ENCODE peak calls at places on chromosomes 3 and 15, in nine cellular contexts. C is natural killer cell; J is right cardiac atrium; L is aorta; P is activated CD8-positive, alpha-beta memory T cell treated with anti-CD3 and anti-CD28 coated beads, Interleukin-2, amount 10 ng/mL, durations not matched to agents 7 days and 5 days; W is T-helper 17 cell; X is HepG2; A is left lobe of liver; U is activated CD8-positive, alpha-beta T cell treated with anti-CD3 and anti-CD28 coated beads, Interleukin-2, amount 10 ng/mL, durations not matched to agents 7 days and 5 days. R is an unnamed sample.

GRCh38 chr3:30676424-30677346 is 70.3 kb downstream of the TGFBR2 start:
- ATAC-seq in U (no peak), A (no peak), J (no peak), C (no peak), P (no peak), X (no peak), L (no peak), W (no peak), R (peak; percentile 47)

GRCh38 chr3:25099662-25100061 is 328.4 kb upstream of the RARB start:
- ATAC-seq in W (no peak), P (no peak), J (no peak), L (no peak), A (no peak), U (no peak), X (no peak), C (no peak), R (no peak)

GRCh38 chr3:11668243-11669232 is 24.8 kb upstream of the VGLL4 start:
- ATAC-seq in W (no peak), L (no peak), A (no peak), P (no peak), U (no peak), C (no peak), J (no peak), X (no peak), R (no peak)

GRCh38 chr3:73623316-73623715 is 1.4 kb downstream of the PDZRN3 start:
- ATAC-seq in X (no peak), C (no peak), U (no peak), J (peak; percentile 75), L (peak; percentile 16), P (no peak), A (no peak), W (no peak), R (no peak)

GRCh38 chr3:42876940-42877720 is 1.5 kb upstream of the CYP8B1 start:
- ATAC-seq in W (no peak), L (no peak), C (no peak), X (no peak), P (no peak), U (no peak), A (no peak), J (no peak), R (no peak)

GRCh38 chr3:5438011-5438355 is 250.5 kb downstream of the EDEM1 start:
- ATAC-seq in P (no peak), C (no peak), W (no peak), X (no peak), J (no peak), A (no peak), U (no peak), L (no peak), R (no peak)

GRCh38 chr3:35800960-35801459 is 161.7 kb downstream of the ARPP21 start:
- ATAC-seq in J (no peak), U (no peak), A (peak; percentile 92), L (peak; percentile 33), P (no peak), W (no peak), X (peak; percentile 95), C (no peak), R (no peak)

GRCh38 chr3:135895106-135895733 is 70.3 kb upstream of the PPP2R3A start:
- ATAC-seq in W (no peak), C (no peak), X (peak; percentile 67), J (peak; percentile 33), U (no peak), A (peak; percentile 97), P (no peak), L (peak; percentile 64), R (no peak)

GRCh38 chr3:187104956-187105355 is 34.3 kb downstream of the RPL39L start:
- ATAC-seq in J (peak; percentile 27), U (no peak), C (peak; percentile 37), L (peak; percentile 63), X (no peak), A (no peak), W (no peak), P (no peak), R (no peak)

GRCh38 chr15:57133127-57133968 is 214.9 kb downstream of the TCF12 start:
- ATAC-seq in C (no peak), U (peak; percentile 64), X (no peak), W (no peak), L (peak; percentile 43), A (peak; percentile 37), J (no peak), P (no peak), R (peak; percentile 16)

R was measured in stimulated activated memory B cell treated with anti-CD40 and anti-IgM and Interleukin-4, amounts not matched to agents 10 μg/mL and 1 μg/mL and 100 μg/mL, for 72 hours.